ENCODE peak calls at places on chromosomes 16 and 17, in four cellular contexts. V is activated effector memory CD4-positive, alpha-beta T cell treated with anti-CD3 and anti-CD28 coated beads, Interleukin-2, amount 50 U/mL, for 16 hours; Z is SHP77; H is GM18507. P is an unnamed sample.

GRCh38 chr17:35740997-35741931 is 9.8 kb downstream of the RASL10B start:
- DNase-seq in V (no peak), Z (no peak), H (no peak), P (no peak)

GRCh38 chr16:69328854-69329316 is 1.5 kb downstream of the PDF start:
- DNase-seq in V (peak; percentile 61), Z (no peak), H (no peak), P (peak; percentile 33)

GRCh38 chr17:45320931-45321461 is 4.2 kb upstream of the MAP3K14 start:
- DNase-seq in V (no peak), Z (no peak), H (no peak), P (peak; percentile 94)

GRCh38 chr16:56022818-56023217 is 147.6 kb upstream of the CES5A start:
- DNase-seq in V (no peak), Z (no peak), H (no peak), P (no peak)

GRCh38 chr16:2015117-2015946 is 4.3 kb upstream of the NPW start:
- DNase-seq in V (no peak), Z (no peak), H (no peak), P (no peak)

GRCh38 chr17:78325076-78325712 is 34.7 kb downstream of the SOCS3 start:
- DNase-seq in V (no peak), Z (no peak), H (no peak), P (peak; percentile 80)

GRCh38 chr17:62064029-62064790 is 868 bp downstream of the MED13 start:
- DNase-seq in V (no peak), Z (no peak), H (no peak), P (peak; percentile 28)

GRCh38 chr16:74480150-74481029 is 59.1 kb upstream of the CLEC18B start:
- DNase-seq in V (no peak), Z (no peak), H (no peak), P (peak; percentile 37)

GRCh38 chr17:82502207-82502606 is 17.3 kb upstream of the FOXK2 start:
- DNase-seq in V (no peak), Z (no peak), H (no peak), P (no peak)

GRCh38 chr17:8162997-8163977 is 539 bp upstream of the VAMP2 start:
- DNase-seq in V (peak; percentile 72), Z (peak; percentile 72), H (no peak), P (no peak)

GRCh38 chr17:34382586-34383224 is 19.7 kb upstream of the CCL1 start:
- DNase-seq in V (peak; percentile 67), Z (no peak), H (no peak), P (no peak)

GRCh38 chr17:30552994-30553565 is 75.9 kb downstream of the GOSR1 start:
- DNase-seq in V (no peak), Z (no peak), H (no peak), P (no peak)

GRCh38 chr17:47276868-47277267 is 23.2 kb downstream of the ITGB3 start:
- DNase-seq in V (no peak), Z (peak; percentile 72), H (no peak), P (peak; percentile 86)

GRCh38 chr17:12519956-12520594 is 145.6 kb upstream of the MYOCD start:
- DNase-seq in V (no peak), Z (no peak), H (no peak), P (peak; percentile 4)

GRCh38 chr16:84841787-84842300 is 22.1 kb downstream of the CRISPLD2 start:
- DNase-seq in V (no peak), Z (no peak), H (no peak), P (peak; percentile 53)

GRCh38 chr16:2331932-2332267 is 8.6 kb downstream of the ABCA3 start:
- DNase-seq in V (no peak), Z (no peak), H (no peak), P (no peak)

GRCh38 chr17:2174471-2175293 is 119.8 kb downstream of the HIC1 start:
- DNase-seq in V (no peak), Z (peak; percentile 67), H (no peak), P (peak; percentile 86)

GRCh38 chr17:62591323-62591722 is 36.1 kb upstream of the MRC2 start:
- DNase-seq in V (no peak), Z (no peak), H (no peak), P (no peak)

GRCh38 chr16:15461376-15461775 is 27.0 kb downstream of the BMERB1 start:
- DNase-seq in V (no peak), Z (no peak), H (no peak), P (peak; percentile 50)